ENCODE peak calls at places on chromosome 22, in six cellular contexts. One of them, this sample, is unnamed.
A peak's percentile ranks its signal among the peaks of the same experiment; 100 is the strongest.

GRCh38 chr22:41810022-41810421 is 9.5 kb downstream of the CCDC134 start:
- DNase-seq in A549: no peak
- DNase-seq in fibroblast of lung: no peak
- DNase-seq in neuronal stem cell: no peak
- DNase-seq in mesenchymal stem cell: no peak
- DNase-seq in hepatocyte: no peak
- DNase-seq in this sample: no peak

GRCh38 chr22:41401781-41402648 is 20.3 kb downstream of the TEF start:
- DNase-seq in A549: peak; percentile 43
- DNase-seq in fibroblast of lung: peak; percentile 90
- DNase-seq in neuronal stem cell: no peak
- DNase-seq in mesenchymal stem cell: peak; percentile 12
- DNase-seq in hepatocyte: peak; percentile 50
- DNase-seq in this sample: no peak

GRCh38 chr22:26474687-26475086 is 8.9 kb downstream of the HPS4 start:
- DNase-seq in A549: no peak
- DNase-seq in fibroblast of lung: no peak
- DNase-seq in neuronal stem cell: no peak
- DNase-seq in mesenchymal stem cell: peak; percentile 11
- DNase-seq in hepatocyte: no peak
- DNase-seq in this sample: no peak

GRCh38 chr22:47333625-47334024 is 571.2 kb downstream of the TBC1D22A start:
- DNase-seq in A549: peak; percentile 55
- DNase-seq in fibroblast of lung: peak; percentile 96
- DNase-seq in neuronal stem cell: no peak
- DNase-seq in mesenchymal stem cell: no peak
- DNase-seq in hepatocyte: no peak
- DNase-seq in this sample: no peak

GRCh38 chr22:34866501-34867171 is 199.3 kb upstream of the ISX start:
- DNase-seq in A549: no peak
- DNase-seq in fibroblast of lung: peak; percentile 6
- DNase-seq in neuronal stem cell: no peak
- DNase-seq in mesenchymal stem cell: peak; percentile 20
- DNase-seq in hepatocyte: peak; percentile 23
- DNase-seq in this sample: no peak

GRCh38 chr22:29306175-29306829 is at the start of gene GAS2L1:
- DNase-seq in A549: peak; percentile 76
- DNase-seq in fibroblast of lung: peak; percentile 80
- DNase-seq in neuronal stem cell: peak; percentile 61
- DNase-seq in mesenchymal stem cell: peak; percentile 87
- DNase-seq in hepatocyte: peak; percentile 90
- DNase-seq in this sample: peak; percentile 84

GRCh38 chr22:20919718-20920117 is 2.5 kb downstream of the CRKL start:
- DNase-seq in A549: no peak
- DNase-seq in fibroblast of lung: no peak
- DNase-seq in neuronal stem cell: no peak
- DNase-seq in mesenchymal stem cell: peak; percentile 18
- DNase-seq in hepatocyte: no peak
- DNase-seq in this sample: no peak

GRCh38 chr22:26983311-26983710 is 325.9 kb downstream of the MIAT start:
- DNase-seq in A549: no peak
- DNase-seq in fibroblast of lung: no peak
- DNase-seq in neuronal stem cell: no peak
- DNase-seq in mesenchymal stem cell: no peak
- DNase-seq in hepatocyte: no peak
- DNase-seq in this sample: no peak

GRCh38 chr22:44702479-44703219 is 645 bp downstream of the PRR5 start:
- DNase-seq in A549: no peak
- DNase-seq in fibroblast of lung: peak; percentile 41
- DNase-seq in neuronal stem cell: peak; percentile 51
- DNase-seq in mesenchymal stem cell: peak; percentile 76
- DNase-seq in hepatocyte: peak; percentile 81
- DNase-seq in this sample: peak; percentile 64

GRCh38 chr22:38025514-38025913 is 31.7 kb upstream of the PICK1 start:
- DNase-seq in A549: no peak
- DNase-seq in fibroblast of lung: no peak
- DNase-seq in neuronal stem cell: no peak
- DNase-seq in mesenchymal stem cell: no peak
- DNase-seq in hepatocyte: no peak
- DNase-seq in this sample: no peak

GRCh38 chr22:17117400-17117799 is 3.8 kb downstream of the TMEM121B start:
- DNase-seq in A549: no peak
- DNase-seq in fibroblast of lung: no peak
- DNase-seq in neuronal stem cell: no peak
- DNase-seq in mesenchymal stem cell: no peak
- DNase-seq in hepatocyte: no peak
- DNase-seq in this sample: no peak

GRCh38 chr22:29316429-29316828 is 932 bp upstream of the RASL10A start:
- DNase-seq in A549: no peak
- DNase-seq in fibroblast of lung: no peak
- DNase-seq in neuronal stem cell: no peak
- DNase-seq in mesenchymal stem cell: no peak
- DNase-seq in hepatocyte: no peak
- DNase-seq in this sample: no peak

GRCh38 chr22:19799322-19800190 is 39.0 kb downstream of the TBX1 start:
- DNase-seq in A549: no peak
- DNase-seq in fibroblast of lung: peak; percentile 80
- DNase-seq in neuronal stem cell: no peak
- DNase-seq in mesenchymal stem cell: peak; percentile 48
- DNase-seq in hepatocyte: peak; percentile 69
- DNase-seq in this sample: no peak

GRCh38 chr22:44773082-44773481 is 20.7 kb downstream of the ARHGAP8 start:
- DNase-seq in A549: no peak
- DNase-seq in fibroblast of lung: no peak
- DNase-seq in neuronal stem cell: no peak
- DNase-seq in mesenchymal stem cell: no peak
- DNase-seq in hepatocyte: no peak
- DNase-seq in this sample: no peak

GRCh38 chr22:35589071-35589735 is 27.9 kb downstream of the MB start:
- DNase-seq in A549: peak; percentile 97
- DNase-seq in fibroblast of lung: peak; percentile 43
- DNase-seq in neuronal stem cell: no peak
- DNase-seq in mesenchymal stem cell: peak; percentile 95
- DNase-seq in hepatocyte: peak; percentile 71
- DNase-seq in this sample: no peak

GRCh38 chr22:11042116-11042515 is 4485.9 kb upstream of the OR11H1 start:
- DNase-seq in A549: no peak
- DNase-seq in fibroblast of lung: no peak
- DNase-seq in neuronal stem cell: no peak
- DNase-seq in mesenchymal stem cell: no peak
- DNase-seq in hepatocyte: peak; percentile 6
- DNase-seq in this sample: no peak

GRCh38 chr22:43094551-43094950 is 5.4 kb upstream of the TTLL1 start:
- DNase-seq in A549: no peak
- DNase-seq in fibroblast of lung: no peak
- DNase-seq in neuronal stem cell: no peak
- DNase-seq in mesenchymal stem cell: no peak
- DNase-seq in hepatocyte: no peak
- DNase-seq in this sample: no peak

GRCh38 chr22:48573766-48574165 is 1253.9 kb downstream of the BRD1 start:
- DNase-seq in A549: no peak
- DNase-seq in fibroblast of lung: no peak
- DNase-seq in neuronal stem cell: no peak
- DNase-seq in mesenchymal stem cell: no peak
- DNase-seq in hepatocyte: no peak
- DNase-seq in this sample: no peak

GRCh38 chr22:37095113-37095512 is 14.4 kb downstream of the TMPRSS6 start:
- DNase-seq in A549: no peak
- DNase-seq in fibroblast of lung: no peak
- DNase-seq in neuronal stem cell: no peak
- DNase-seq in mesenchymal stem cell: no peak
- DNase-seq in hepatocyte: no peak
- DNase-seq in this sample: no peak

GRCh38 chr22:46906326-46907045 is 144.0 kb downstream of the TBC1D22A start:
- DNase-seq in A549: no peak
- DNase-seq in fibroblast of lung: no peak
- DNase-seq in neuronal stem cell: no peak
- DNase-seq in mesenchymal stem cell: no peak
- DNase-seq in hepatocyte: no peak
- DNase-seq in this sample: no peak

GRCh38 chr22:29457730-29458129 is 19.3 kb downstream of the RFPL1 start:
- DNase-seq in A549: peak; percentile 60
- DNase-seq in fibroblast of lung: peak; percentile 18
- DNase-seq in neuronal stem cell: peak; percentile 62
- DNase-seq in mesenchymal stem cell: peak; percentile 51
- DNase-seq in hepatocyte: peak; percentile 45
- DNase-seq in this sample: peak; percentile 84

DNA sequence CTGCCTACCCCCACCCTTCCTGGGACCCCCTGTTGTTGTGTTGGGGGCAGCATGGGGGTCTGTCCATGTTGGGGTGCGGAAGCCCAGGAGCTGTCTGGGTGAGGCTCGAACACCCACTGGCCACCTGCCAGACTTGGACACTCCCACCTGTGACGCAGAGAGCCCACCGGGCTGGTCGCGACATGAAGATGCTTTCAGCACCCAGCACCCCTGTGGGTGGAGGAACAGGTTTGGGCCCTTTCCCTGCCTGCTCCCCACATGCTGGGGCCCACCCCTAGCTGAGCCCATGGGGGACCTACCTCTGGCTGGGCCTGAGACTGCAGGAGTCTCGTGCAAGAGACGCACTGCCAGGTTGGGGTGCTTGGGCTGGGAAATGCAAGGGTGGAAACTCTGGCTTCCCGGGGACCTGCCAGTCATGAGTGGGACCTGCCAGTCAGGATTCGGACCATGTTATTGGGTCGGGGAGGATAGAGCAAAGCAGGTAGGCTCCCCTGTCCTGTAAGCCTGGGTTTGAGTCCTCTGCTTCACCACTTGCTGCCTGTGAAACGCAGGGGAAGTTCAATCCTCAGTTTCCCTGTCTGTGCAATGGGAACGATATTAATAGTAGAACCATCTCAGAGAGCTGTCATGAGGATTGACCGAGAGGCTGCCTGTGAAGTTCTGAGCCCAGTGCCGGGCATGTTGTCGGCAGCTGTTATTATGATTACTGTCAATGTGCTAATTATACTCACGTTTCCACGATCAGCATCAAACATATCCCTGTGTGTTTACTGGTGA is 24.1 kb downstream of the KIAA1671 start:
- DNase-seq in A549: no peak
- DNase-seq in fibroblast of lung: no peak
- DNase-seq in neuronal stem cell: no peak
- DNase-seq in mesenchymal stem cell: no peak
- DNase-seq in hepatocyte: no peak
- DNase-seq in this sample: no peak
- H3K4me2 ChIP-seq in A549: no peak overlapping the region
- H3K4me2 ChIP-seq in fibroblast of lung: no peak overlapping the region
- H3K4me2 ChIP-seq in neuronal stem cell: no peak overlapping the region
- H3K4me2 ChIP-seq in mesenchymal stem cell: no peak overlapping the region
- H3K4me2 ChIP-seq in hepatocyte: no peak overlapping the region
- H3K4me2 ChIP-seq in this sample: no peak overlapping the region

DNA sequence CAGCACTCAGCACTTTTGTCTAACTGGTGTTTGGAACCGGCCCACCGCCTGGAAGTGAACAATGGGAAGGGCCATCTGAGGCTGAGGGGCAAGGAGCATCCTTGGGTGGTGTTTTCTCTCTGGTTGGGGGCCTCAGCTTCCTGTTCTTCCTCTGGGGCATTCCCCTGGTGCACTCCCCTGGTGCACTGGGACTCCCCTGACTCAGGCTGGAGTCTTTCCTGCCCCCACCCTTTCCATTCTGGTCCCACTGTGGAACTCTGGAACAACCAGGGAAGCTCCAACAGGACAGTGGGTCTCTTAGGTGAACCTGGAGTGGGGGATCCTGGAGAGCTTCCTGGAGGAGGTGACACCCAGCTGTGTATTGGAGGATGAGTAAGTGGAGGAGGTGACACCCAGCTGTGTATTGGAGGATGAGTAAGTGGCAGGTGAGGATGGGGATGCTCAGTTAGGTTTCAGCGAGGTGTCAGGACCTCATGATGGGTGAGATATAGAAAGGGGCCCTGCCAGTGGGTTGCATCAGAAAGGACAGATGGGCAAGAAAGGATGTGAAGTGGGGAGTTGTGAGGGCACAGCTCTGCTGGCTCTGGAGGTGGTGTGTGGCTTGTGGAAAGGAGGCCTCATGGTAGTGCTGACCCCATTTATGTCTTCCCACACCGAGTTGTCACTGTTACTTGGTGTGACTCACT is 132.1 kb downstream of the OSBP2 start:
- DNase-seq in A549: no peak
- DNase-seq in fibroblast of lung: no peak
- DNase-seq in neuronal stem cell: no peak
- DNase-seq in mesenchymal stem cell: no peak
- DNase-seq in hepatocyte: no peak
- DNase-seq in this sample: no peak
- H3K27ac ChIP-seq in A549: peak overlapping the region; percentile 93
- H3K27ac ChIP-seq in fibroblast of lung: no peak overlapping the region
- H3K27ac ChIP-seq in neuronal stem cell: no peak overlapping the region
- H3K27ac ChIP-seq in mesenchymal stem cell: no peak overlapping the region
- H3K27ac ChIP-seq in hepatocyte: no peak overlapping the region
- H3K27ac ChIP-seq in this sample: no peak overlapping the region

GRCh38 chr22:22025320-22026156 is 43.0 kb upstream of the TOP3B start:
- DNase-seq in A549: no peak
- DNase-seq in fibroblast of lung: no peak
- DNase-seq in neuronal stem cell: no peak
- DNase-seq in mesenchymal stem cell: no peak
- DNase-seq in hepatocyte: no peak
- DNase-seq in this sample: no peak

GRCh38 chr22:22031183-22031560 is 48.6 kb upstream of the TOP3B start:
- DNase-seq in A549: no peak
- DNase-seq in fibroblast of lung: no peak
- DNase-seq in neuronal stem cell: no peak
- DNase-seq in mesenchymal stem cell: no peak
- DNase-seq in hepatocyte: no peak
- DNase-seq in this sample: no peak

GRCh38 chr22:22030493-22031182 is 48.1 kb upstream of the TOP3B start:
- DNase-seq in A549: peak; percentile 14
- DNase-seq in fibroblast of lung: peak; percentile 21
- DNase-seq in neuronal stem cell: no peak
- DNase-seq in mesenchymal stem cell: peak; percentile 7
- DNase-seq in hepatocyte: peak; percentile 60
- DNase-seq in this sample: peak; percentile 70

GRCh38 chr22:22026157-22026831 is 43.7 kb upstream of the TOP3B start:
- DNase-seq in A549: no peak
- DNase-seq in fibroblast of lung: no peak
- DNase-seq in neuronal stem cell: no peak
- DNase-seq in mesenchymal stem cell: no peak
- DNase-seq in hepatocyte: no peak
- DNase-seq in this sample: no peak

DNA sequence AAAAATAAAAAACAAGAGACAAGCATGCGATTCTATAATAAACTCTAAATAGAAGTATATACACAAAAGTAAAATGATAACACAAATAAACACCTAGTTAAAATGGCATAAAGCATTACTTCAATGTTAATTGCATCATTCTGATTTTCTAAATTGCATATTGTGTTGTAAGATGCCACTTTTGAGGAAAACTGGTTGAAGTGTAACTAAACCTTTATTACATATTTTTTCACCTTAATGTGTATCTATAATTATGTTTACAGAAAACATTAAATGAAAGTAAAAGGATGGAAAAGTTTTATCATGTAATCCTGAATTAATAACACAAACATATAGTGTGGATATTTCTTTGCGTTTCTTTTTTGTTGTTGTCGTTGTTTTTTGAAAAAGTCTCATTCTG is 45.4 kb upstream of the TOP3B start:
- DNase-seq in A549: no peak
- DNase-seq in fibroblast of lung: no peak
- DNase-seq in neuronal stem cell: no peak
- DNase-seq in mesenchymal stem cell: no peak
- DNase-seq in hepatocyte: no peak
- DNase-seq in this sample: no peak
- H3K4me2 ChIP-seq in A549: no peak overlapping the region
- H3K4me2 ChIP-seq in fibroblast of lung: no peak overlapping the region
- H3K4me2 ChIP-seq in neuronal stem cell: no peak overlapping the region
- H3K4me2 ChIP-seq in mesenchymal stem cell: no peak overlapping the region
- H3K4me2 ChIP-seq in hepatocyte: no peak overlapping the region
- H3K4me2 ChIP-seq in this sample: no peak overlapping the region

GRCh38 chr22:28112548-28113043 is 193.5 kb upstream of the PITPNB start:
- DNase-seq in A549: peak; percentile 47
- DNase-seq in fibroblast of lung: peak; percentile 53
- DNase-seq in neuronal stem cell: peak; percentile 58
- DNase-seq in mesenchymal stem cell: peak; percentile 62
- DNase-seq in hepatocyte: peak; percentile 46
- DNase-seq in this sample: peak; percentile 40
- H3K27ac ChIP-seq in A549: no peak overlapping the region
- H3K27ac ChIP-seq in fibroblast of lung: peak overlapping the region; percentile 44
- H3K27ac ChIP-seq in neuronal stem cell: peak overlapping the region; percentile 32
- H3K27ac ChIP-seq in mesenchymal stem cell: peak overlapping the region; percentile 78
- H3K27ac ChIP-seq in hepatocyte: no peak overlapping the region
- H3K27ac ChIP-seq in this sample: no peak overlapping the region